ENCODE peak calls at places on chromosomes 7 and 10, in six cellular contexts. One of them, this sample, is unnamed.

GRCh38 chr10:83995932-83996331 is 143.4 kb upstream of the GHITM start:
- DNase-seq in mesothelial cell of epicardium: no peak
- DNase-seq in HFFc6: no peak
- DNase-seq in HFF-Myc: no peak
- DNase-seq in CD4-positive, alpha-beta T cell: no peak
- DNase-seq in PC-3: no peak
- DNase-seq in this sample: no peak

GRCh38 chr7:155865830-155866545 is 53.7 kb upstream of the SHH start:
- DNase-seq in HFFc6: no peak
- DNase-seq in mesothelial cell of epicardium: no peak
- DNase-seq in HFF-Myc: no peak
- DNase-seq in CD4-positive, alpha-beta T cell: no peak
- DNase-seq in PC-3: no peak
- DNase-seq in this sample: no peak

GRCh38 chr10:78416031-78416800 is 382.6 kb downstream of the RPS24 start:
- DNase-seq in CD4-positive, alpha-beta T cell: no peak
- DNase-seq in PC-3: peak
- DNase-seq in HFFc6: peak
- DNase-seq in mesothelial cell of epicardium: no peak
- DNase-seq in HFF-Myc: no peak
- DNase-seq in this sample: no peak

GRCh38 chr7:24896031-24896433 is 83.9 kb downstream of the OSBPL3 start:
- DNase-seq in CD4-positive, alpha-beta T cell: no peak
- DNase-seq in HFF-Myc: no peak
- DNase-seq in HFFc6: no peak
- DNase-seq in PC-3: no peak
- DNase-seq in mesothelial cell of epicardium: no peak
- DNase-seq in this sample: no peak

GRCh38 chr10:107546239-107546638 is 381.7 kb upstream of the SORCS1 start:
- DNase-seq in CD4-positive, alpha-beta T cell: no peak
- DNase-seq in HFFc6: no peak
- DNase-seq in mesothelial cell of epicardium: no peak
- DNase-seq in HFF-Myc: peak
- DNase-seq in PC-3: peak
- DNase-seq in this sample: no peak

GRCh38 chr7:1391449-1391848 is 67.8 kb downstream of the MICALL2 start:
- DNase-seq in HFFc6: no peak
- DNase-seq in mesothelial cell of epicardium: no peak
- DNase-seq in HFF-Myc: no peak
- DNase-seq in CD4-positive, alpha-beta T cell: no peak
- DNase-seq in PC-3: no peak
- DNase-seq in this sample: no peak

GRCh38 chr7:40827217-40828085 is 692.6 kb downstream of the SUGCT start:
- DNase-seq in HFFc6: no peak
- DNase-seq in PC-3: no peak
- DNase-seq in HFF-Myc: no peak
- DNase-seq in mesothelial cell of epicardium: no peak
- DNase-seq in CD4-positive, alpha-beta T cell: no peak
- DNase-seq in this sample: peak

GRCh38 chr7:29282819-29283414 is 88.3 kb downstream of the CHN2 start:
- DNase-seq in PC-3: no peak
- DNase-seq in mesothelial cell of epicardium: no peak
- DNase-seq in HFF-Myc: no peak
- DNase-seq in HFFc6: no peak
- DNase-seq in CD4-positive, alpha-beta T cell: no peak
- DNase-seq in this sample: no peak

GRCh38 chr7:29040570-29040906 is 82.4 kb upstream of the TRIL start:
- DNase-seq in HFF-Myc: no peak
- DNase-seq in mesothelial cell of epicardium: no peak
- DNase-seq in PC-3: no peak
- DNase-seq in HFFc6: no peak
- DNase-seq in CD4-positive, alpha-beta T cell: no peak
- DNase-seq in this sample: no peak

GRCh38 chr10:24953350-24954074 is 1.1 kb upstream of the PRTFDC1 start:
- DNase-seq in HFFc6: no peak
- DNase-seq in HFF-Myc: no peak
- DNase-seq in PC-3: peak
- DNase-seq in CD4-positive, alpha-beta T cell: no peak
- DNase-seq in mesothelial cell of epicardium: no peak
- DNase-seq in this sample: no peak

GRCh38 chr10:129963831-129964501 is at the start of gene EBF3:
- DNase-seq in PC-3: peak
- DNase-seq in mesothelial cell of epicardium: peak
- DNase-seq in HFFc6: peak
- DNase-seq in CD4-positive, alpha-beta T cell: peak
- DNase-seq in HFF-Myc: no peak
- DNase-seq in this sample: peak

GRCh38 chr7:2006231-2006771 is 226.4 kb downstream of the MAD1L1 start:
- DNase-seq in HFFc6: no peak
- DNase-seq in PC-3: no peak
- DNase-seq in HFF-Myc: no peak
- DNase-seq in CD4-positive, alpha-beta T cell: no peak
- DNase-seq in mesothelial cell of epicardium: peak
- DNase-seq in this sample: no peak

GRCh38 chr7:98221611-98222532 is 10.6 kb downstream of the BHLHA15 start:
- DNase-seq in HFF-Myc: no peak
- DNase-seq in PC-3: no peak
- DNase-seq in mesothelial cell of epicardium: no peak
- DNase-seq in HFFc6: no peak
- DNase-seq in CD4-positive, alpha-beta T cell: no peak
- DNase-seq in this sample: no peak

GRCh38 chr7:37732253-37732652 is 48.7 kb downstream of the GPR141 start:
- DNase-seq in PC-3: peak
- DNase-seq in mesothelial cell of epicardium: no peak
- DNase-seq in HFF-Myc: no peak
- DNase-seq in HFFc6: no peak
- DNase-seq in CD4-positive, alpha-beta T cell: no peak
- DNase-seq in this sample: peak

GRCh38 chr7:139078399-139078798 is 31.1 kb downstream of the ZC3HAV1 start:
- DNase-seq in HFFc6: peak
- DNase-seq in PC-3: peak
- DNase-seq in CD4-positive, alpha-beta T cell: no peak
- DNase-seq in mesothelial cell of epicardium: no peak
- DNase-seq in HFF-Myc: no peak
- DNase-seq in this sample: no peak

GRCh38 chr10:119737827-119738226 is 12.0 kb downstream of the INPP5F start:
- DNase-seq in PC-3: peak
- DNase-seq in CD4-positive, alpha-beta T cell: no peak
- DNase-seq in mesothelial cell of epicardium: no peak
- DNase-seq in HFFc6: peak
- DNase-seq in HFF-Myc: peak
- DNase-seq in this sample: no peak

GRCh38 chr7:98222533-98223195 is 11.4 kb downstream of the BHLHA15 start:
- DNase-seq in CD4-positive, alpha-beta T cell: no peak
- DNase-seq in HFF-Myc: no peak
- DNase-seq in PC-3: no peak
- DNase-seq in HFFc6: no peak
- DNase-seq in mesothelial cell of epicardium: no peak
- DNase-seq in this sample: no peak

GRCh38 chr7:151146761-151147160 is 20.7 kb downstream of the GBX1 start:
- DNase-seq in PC-3: no peak
- DNase-seq in mesothelial cell of epicardium: no peak
- DNase-seq in HFFc6: no peak
- DNase-seq in HFF-Myc: no peak
- DNase-seq in CD4-positive, alpha-beta T cell: no peak
- DNase-seq in this sample: no peak

GRCh38 chr10:36493511-36493880 is 631.9 kb upstream of the ANKRD30A start:
- DNase-seq in HFF-Myc: no peak
- DNase-seq in mesothelial cell of epicardium: no peak
- DNase-seq in PC-3: peak
- DNase-seq in CD4-positive, alpha-beta T cell: no peak
- DNase-seq in HFFc6: no peak
- DNase-seq in this sample: no peak

GRCh38 chr10:19209319-19209718 is 160.7 kb downstream of the MALRD1 start:
- DNase-seq in PC-3: peak
- DNase-seq in CD4-positive, alpha-beta T cell: no peak
- DNase-seq in mesothelial cell of epicardium: no peak
- DNase-seq in HFF-Myc: peak
- DNase-seq in HFFc6: no peak
- DNase-seq in this sample: no peak

GRCh38 chr10:19200211-19200610 is 151.6 kb downstream of the MALRD1 start:
- DNase-seq in CD4-positive, alpha-beta T cell: no peak
- DNase-seq in HFFc6: no peak
- DNase-seq in PC-3: no peak
- DNase-seq in HFF-Myc: no peak
- DNase-seq in mesothelial cell of epicardium: no peak
- DNase-seq in this sample: no peak

DNA sequence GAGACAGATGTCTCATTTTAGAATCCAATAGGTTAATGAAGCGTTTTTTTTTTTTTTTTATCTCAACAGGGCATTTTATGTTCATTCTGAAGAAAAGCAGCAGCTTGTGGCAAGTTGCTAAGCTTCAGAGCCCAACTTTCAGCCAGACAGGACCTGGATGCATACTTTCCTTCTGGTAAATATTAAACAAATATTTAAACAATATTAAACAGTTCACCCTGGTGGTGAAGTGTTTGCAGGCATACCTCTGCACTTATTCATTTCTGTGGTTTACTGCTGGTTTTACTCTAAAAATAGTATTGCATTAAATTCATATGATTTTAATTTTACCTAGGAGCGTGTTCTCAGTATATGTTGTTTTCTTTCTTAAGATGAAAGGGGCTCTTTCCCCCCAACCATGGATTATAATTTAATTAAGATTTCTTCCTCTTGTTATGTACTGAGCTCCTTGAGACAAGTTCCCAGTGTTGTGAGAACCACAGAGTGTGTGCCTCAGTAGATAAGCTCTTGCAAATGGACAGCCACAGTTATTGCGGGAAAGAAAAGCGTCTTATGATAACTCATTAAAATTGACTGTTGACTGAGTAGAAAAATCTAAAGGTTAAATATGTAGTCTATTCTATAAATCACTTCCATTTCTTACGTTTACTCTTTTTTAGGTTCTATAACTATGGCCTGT is 155.8 kb downstream of the MALRD1 start:
- DNase-seq in mesothelial cell of epicardium: no peak
- DNase-seq in CD4-positive, alpha-beta T cell: no peak
- DNase-seq in HFFc6: no peak
- DNase-seq in PC-3: peak
- DNase-seq in HFF-Myc: no peak
- DNase-seq in this sample: no peak
- TF ChIP-seq CTCF in mesothelial cell of epicardium: no peak
- TF ChIP-seq CTCF in CD4-positive, alpha-beta T cell: no peak
- TF ChIP-seq CTCF in HFFc6: no peak
- TF ChIP-seq CTCF in PC-3: no peak
- TF ChIP-seq CTCF in HFF-Myc: no peak
- TF ChIP-seq CTCF in this sample: no peak

DNA sequence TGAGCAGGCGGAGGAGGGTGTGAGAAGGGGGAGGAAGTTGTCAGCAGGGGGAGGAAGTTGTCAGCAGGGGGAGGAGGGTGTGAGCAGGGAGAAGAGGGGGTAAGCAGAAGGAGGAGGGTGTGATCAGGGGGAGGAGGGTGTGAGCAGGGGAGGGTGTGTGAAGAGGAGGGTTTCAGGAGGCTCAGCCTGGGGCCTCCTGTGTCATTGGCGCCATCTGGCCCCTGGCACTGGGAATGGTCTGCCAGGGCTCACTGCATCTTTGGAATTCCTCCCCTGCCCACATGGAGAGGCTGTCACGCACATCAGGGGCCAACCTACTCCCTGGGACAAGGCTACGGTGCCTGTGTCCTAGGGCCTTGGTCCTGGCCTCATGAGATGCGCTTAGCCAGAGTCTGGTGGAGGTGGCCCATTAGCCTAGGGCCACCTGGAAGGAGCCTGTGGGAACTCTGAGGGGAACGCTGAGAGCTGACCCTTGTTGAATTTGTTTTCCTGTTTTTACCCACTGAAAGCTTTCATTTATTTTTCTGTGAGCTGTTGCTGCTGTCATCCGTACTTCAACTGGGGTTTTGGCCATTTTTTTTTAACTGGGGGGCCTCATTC is 18.0 kb downstream of the CAMK2B start:
- DNase-seq in mesothelial cell of epicardium: no peak
- DNase-seq in HFFc6: peak
- DNase-seq in PC-3: peak
- DNase-seq in CD4-positive, alpha-beta T cell: peak
- DNase-seq in HFF-Myc: peak
- DNase-seq in this sample: peak
- TF ChIP-seq CTCF in mesothelial cell of epicardium: no peak
- TF ChIP-seq CTCF in HFFc6: peak
- TF ChIP-seq CTCF in PC-3: peak
- TF ChIP-seq CTCF in CD4-positive, alpha-beta T cell: no peak
- TF ChIP-seq CTCF in HFF-Myc: peak
- TF ChIP-seq CTCF in this sample: no peak

GRCh38 chr7:27897001-27897400 is 157.0 kb downstream of the TAX1BP1 start:
- DNase-seq in HFFc6: no peak
- DNase-seq in PC-3: no peak
- DNase-seq in mesothelial cell of epicardium: no peak
- DNase-seq in CD4-positive, alpha-beta T cell: no peak
- DNase-seq in HFF-Myc: no peak
- DNase-seq in this sample: no peak

GRCh38 chr7:27899601-27900000 is 159.6 kb downstream of the TAX1BP1 start:
- DNase-seq in mesothelial cell of epicardium: no peak
- DNase-seq in HFFc6: no peak
- DNase-seq in PC-3: no peak
- DNase-seq in CD4-positive, alpha-beta T cell: no peak
- DNase-seq in HFF-Myc: no peak
- DNase-seq in this sample: no peak

GRCh38 chr7:27895553-27895952 is 155.6 kb downstream of the TAX1BP1 start:
- DNase-seq in HFF-Myc: no peak
- DNase-seq in mesothelial cell of epicardium: no peak
- DNase-seq in HFFc6: no peak
- DNase-seq in PC-3: no peak
- DNase-seq in CD4-positive, alpha-beta T cell: no peak
- DNase-seq in this sample: no peak

GRCh38 chr7:27898735-27899134 is 158.8 kb downstream of the TAX1BP1 start:
- DNase-seq in HFF-Myc: no peak
- DNase-seq in HFFc6: no peak
- DNase-seq in CD4-positive, alpha-beta T cell: no peak
- DNase-seq in PC-3: no peak
- DNase-seq in mesothelial cell of epicardium: no peak
- DNase-seq in this sample: no peak

DNA sequence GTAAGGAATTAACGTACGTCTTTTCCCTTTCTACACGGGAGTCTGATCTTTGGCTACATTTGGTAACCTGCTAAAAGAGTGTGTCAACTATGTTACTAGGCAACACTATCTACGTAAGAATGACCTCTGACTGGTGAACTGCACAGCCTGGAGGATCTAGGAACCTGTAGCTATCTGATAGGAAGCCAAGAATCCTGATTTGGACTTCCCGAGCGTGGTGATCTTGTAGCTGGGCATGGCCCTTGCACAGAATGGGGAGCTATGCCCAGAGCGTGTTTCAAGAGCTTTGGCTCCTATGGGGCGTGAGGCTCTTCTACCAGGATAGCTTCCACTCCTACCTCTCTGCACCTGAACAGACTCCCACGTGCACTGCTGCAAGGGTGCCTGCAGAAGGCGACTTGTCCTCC is 157.5 kb downstream of the TAX1BP1 start:
- DNase-seq in PC-3: no peak
- DNase-seq in HFF-Myc: no peak
- DNase-seq in mesothelial cell of epicardium: no peak
- DNase-seq in CD4-positive, alpha-beta T cell: no peak
- DNase-seq in HFFc6: no peak
- DNase-seq in this sample: no peak
- TF ChIP-seq CTCF in PC-3: no peak
- TF ChIP-seq CTCF in HFF-Myc: no peak
- TF ChIP-seq CTCF in mesothelial cell of epicardium: no peak
- TF ChIP-seq CTCF in CD4-positive, alpha-beta T cell: no peak
- TF ChIP-seq CTCF in HFFc6: no peak
- TF ChIP-seq CTCF in this sample: no peak

GRCh38 chr7:96800122-96800521 is 90.5 kb upstream of the SEM1 start:
- DNase-seq in mesothelial cell of epicardium: no peak
- DNase-seq in PC-3: no peak
- DNase-seq in HFFc6: no peak
- DNase-seq in CD4-positive, alpha-beta T cell: no peak
- DNase-seq in HFF-Myc: no peak
- DNase-seq in this sample: no peak

GRCh38 chr7:96800824-96801223 is 91.2 kb upstream of the SEM1 start:
- DNase-seq in CD4-positive, alpha-beta T cell: no peak
- DNase-seq in mesothelial cell of epicardium: no peak
- DNase-seq in HFFc6: no peak
- DNase-seq in HFF-Myc: no peak
- DNase-seq in PC-3: peak
- DNase-seq in this sample: no peak
- TF ChIP-seq CTCF in CD4-positive, alpha-beta T cell: no peak
- TF ChIP-seq CTCF in mesothelial cell of epicardium: no peak
- TF ChIP-seq CTCF in HFFc6: no peak
- TF ChIP-seq CTCF in HFF-Myc: no peak
- TF ChIP-seq CTCF in PC-3: peak
- TF ChIP-seq CTCF in this sample: no peak

This sample was measured in neural crest cell.